ENCODE peak calls at places on chromosomes 1 and 21, in seven cellular contexts. W is tibial nerve, H is HCT116, Z is prostate gland, Y is AG04449, K is mammary epithelial cell, L is ascending aorta. D is an unnamed sample.

GRCh38 chr1:113035086-113035485 is 37.9 kb upstream of the LRIG2 start:
- DNase-seq in W (no peak), H (no peak), Z (no peak), Y (no peak), K (peak), L (no peak), D (no peak)

GRCh38 chr1:116767782-116768382 is 13.7 kb downstream of the CD2 start:
- DNase-seq in W (no peak), H (no peak), Z (no peak), Y (no peak), K (no peak), L (no peak), D (no peak)

GRCh38 chr1:177185209-177185608 is 14.5 kb downstream of the BRINP2 start:
- DNase-seq in W (no peak), H (peak), Z (no peak), Y (no peak), K (no peak), L (no peak), D (no peak)

GRCh38 chr1:26538480-26539412 is 9.2 kb downstream of the RPS6KA1 start:
- DNase-seq in W (no peak), H (peak), Z (peak), Y (no peak), K (peak), L (no peak), D (no peak)

GRCh38 chr1:18560692-18561091 is 70.0 kb upstream of the PAX7 start:
- DNase-seq in W (no peak), H (no peak), Z (no peak), Y (no peak), K (no peak), L (no peak), D (no peak)

GRCh38 chr1:185419718-185420117 is 102.7 kb upstream of the IVNS1ABP start:
- DNase-seq in W (no peak), H (no peak), Z (no peak), Y (no peak), K (no peak), L (no peak), D (no peak)

GRCh38 chr1:6614953-6615785 is 1.6 kb downstream of the PHF13 start:
- DNase-seq in W (no peak), H (no peak), Z (no peak), Y (no peak), K (no peak), L (no peak), D (no peak)

GRCh38 chr1:94418664-94419655 is 771 bp downstream of the ABCD3 start:
- DNase-seq in W (peak), H (no peak), Z (peak), Y (no peak), K (peak), L (peak), D (no peak)

GRCh38 chr1:73854527-73854926 is 343.4 kb downstream of the LRRIQ3 start:
- DNase-seq in W (no peak), H (no peak), Z (no peak), Y (no peak), K (no peak), L (no peak), D (no peak)

GRCh38 chr1:27928216-27928954 is 6.4 kb upstream of the SMPDL3B start:
- DNase-seq in W (no peak), H (no peak), Z (no peak), Y (no peak), K (no peak), L (no peak), D (no peak)

GRCh38 chr21:43627527-43627926 is 31.8 kb downstream of the HSF2BP start:
- DNase-seq in W (no peak), H (no peak), Z (no peak), Y (no peak), K (no peak), L (no peak), D (no peak)

GRCh38 chr1:45335732-45336365 is 4.1 kb upstream of the TOE1 start:
- DNase-seq in W (no peak), H (no peak), Z (no peak), Y (no peak), K (peak), L (no peak), D (no peak)

GRCh38 chr21:38970765-38971164 is 165.0 kb downstream of the ETS2 start:
- DNase-seq in W (no peak), H (no peak), Z (no peak), Y (no peak), K (no peak), L (no peak), D (no peak)

GRCh38 chr1:36321119-36321951 is 2.1 kb downstream of the EVA1B start:
- DNase-seq in W (peak), H (peak), Z (no peak), Y (no peak), K (no peak), L (no peak), D (peak)

GRCh38 chr1:99177465-99177864 is 86.8 kb upstream of the PLPPR4 start:
- DNase-seq in W (no peak), H (no peak), Z (no peak), Y (no peak), K (no peak), L (no peak), D (no peak)
- TF ChIP-seq CTCF in W (no peak), H (peak), Z (no peak), Y (no peak), K (no peak), L (no peak), D (no peak)

GRCh38 chr1:192830596-192831241 is 21.9 kb downstream of the RGS2 start:
- DNase-seq in W (no peak), H (no peak), Z (no peak), Y (no peak), K (no peak), L (no peak), D (no peak)
- H3K4me3 ChIP-seq in W (no peak), H (no peak), Z (no peak), Y (no peak), K (no peak), L (no peak), D (no peak)

DNA sequence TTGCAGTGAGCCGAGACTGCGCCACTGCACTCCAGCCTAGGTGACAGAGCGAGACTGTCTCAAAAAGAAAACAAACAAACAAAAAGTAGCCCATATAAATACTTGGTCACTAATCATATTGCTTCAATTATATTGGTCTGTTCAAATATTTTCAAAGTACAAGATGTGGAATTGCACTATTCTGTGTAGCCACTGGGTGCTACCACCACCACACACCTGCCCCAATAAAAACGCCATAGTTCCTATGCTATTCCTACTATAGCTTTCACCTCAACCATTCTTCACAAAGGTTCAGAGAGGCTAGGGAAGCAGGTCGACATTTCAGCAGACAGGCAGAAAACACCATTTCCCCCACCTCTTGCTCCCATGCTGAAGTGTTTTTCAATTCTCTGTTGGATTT is 16.7 kb downstream of the NDC1 start:
- DNase-seq in W (no peak), H (no peak), Z (no peak), Y (no peak), K (no peak), L (no peak), D (no peak)
- TF ChIP-seq CTCF in W (no peak), H (no peak), Z (no peak), Y (no peak), K (no peak), L (no peak), D (no peak)

GRCh38 chr1:178725603-178726517 is 816 bp downstream of the RALGPS2 start:
- DNase-seq in W (peak), H (peak), Z (peak), Y (peak), K (peak), L (no peak), D (peak)

GRCh38 chr1:178724734-178725602 is at the start of gene RALGPS2:
- DNase-seq in W (peak), H (no peak), Z (peak), Y (no peak), K (peak), L (no peak), D (no peak)

GRCh38 chr1:178724386-178724733 is 684 bp upstream of the RALGPS2 start:
- DNase-seq in W (no peak), H (no peak), Z (no peak), Y (no peak), K (no peak), L (no peak), D (no peak)

GRCh38 chr1:178727014-178727895 is 2.2 kb downstream of the RALGPS2 start:
- DNase-seq in W (no peak), H (no peak), Z (no peak), Y (no peak), K (peak), L (no peak), D (no peak)

GRCh38 chr1:178726545-178726944 is 1.5 kb downstream of the RALGPS2 start:
- DNase-seq in W (no peak), H (no peak), Z (no peak), Y (no peak), K (no peak), L (no peak), D (no peak)
- H3K4me3 ChIP-seq in W (peak), H (peak), Z (peak), Y (peak), K (peak), L (peak), D (peak)

GRCh38 chr1:153550398-153550758 is 1.3 kb upstream of the S100A3 start:
- DNase-seq in W (no peak), H (no peak), Z (no peak), Y (no peak), K (no peak), L (no peak), D (no peak)

GRCh38 chr1:153553691-153554608 is 4.9 kb upstream of the S100A3 start:
- DNase-seq in W (no peak), H (no peak), Z (no peak), Y (no peak), K (no peak), L (no peak), D (no peak)

GRCh38 chr1:153550827-153551512 is 1.9 kb upstream of the S100A3 start:
- DNase-seq in W (no peak), H (no peak), Z (no peak), Y (no peak), K (no peak), L (no peak), D (no peak)

GRCh38 chr1:153552335-153552734 is 3.3 kb upstream of the S100A3 start:
- DNase-seq in W (no peak), H (no peak), Z (no peak), Y (no peak), K (peak), L (no peak), D (no peak)

DNA sequence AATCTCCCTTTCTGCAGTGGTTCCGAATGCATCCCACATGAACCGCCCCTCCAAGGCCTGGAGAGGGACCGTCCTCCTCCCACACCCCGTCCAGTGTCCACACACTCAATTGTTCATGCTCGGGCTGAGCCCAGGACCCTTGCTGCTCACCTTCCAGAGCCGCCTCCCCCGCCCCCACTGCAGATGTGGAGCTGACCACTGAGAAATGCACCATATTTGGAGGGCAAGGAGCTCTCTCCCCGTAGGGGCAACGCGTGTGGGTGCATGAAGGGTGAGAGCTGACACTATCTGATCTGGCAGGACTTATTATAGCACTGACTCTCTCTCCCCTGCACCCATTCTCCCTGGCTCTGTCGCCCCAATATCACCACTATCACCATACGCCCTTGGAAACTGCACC is 4.0 kb upstream of the S100A3 start:
- DNase-seq in W (no peak), H (no peak), Z (no peak), Y (no peak), K (peak), L (no peak), D (no peak)
- TF ChIP-seq CTCF in W (no peak), H (no peak), Z (no peak), Y (no peak), K (no peak), L (no peak), D (no peak)

GRCh38 chr1:195153107-195153506 is 1455.1 kb downstream of the KCNT2 start:
- DNase-seq in W (no peak), H (no peak), Z (no peak), Y (no peak), K (no peak), L (no peak), D (no peak)
- H3K4me3 ChIP-seq in W (no peak), H (no peak), Z (no peak), Y (no peak), K (no peak), L (no peak), D (no peak)

GRCh38 chr1:46490603-46491499 is 1.2 kb downstream of the DMBX1 start:
- DNase-seq in W (no peak), H (no peak), Z (no peak), Y (no peak), K (peak), L (no peak), D (no peak)

GRCh38 chr1:46487818-46488218 is 1.8 kb upstream of the DMBX1 start:
- DNase-seq in W (no peak), H (no peak), Z (no peak), Y (no peak), K (no peak), L (no peak), D (no peak)

GRCh38 chr1:46488343-46489168 is 1.1 kb upstream of the DMBX1 start:
- DNase-seq in W (no peak), H (no peak), Z (no peak), Y (no peak), K (peak), L (no peak), D (no peak)

GRCh38 chr1:46489638-46490602 is at the start of gene DMBX1:
- DNase-seq in W (no peak), H (peak), Z (peak), Y (no peak), K (peak), L (no peak), D (no peak)

DNA sequence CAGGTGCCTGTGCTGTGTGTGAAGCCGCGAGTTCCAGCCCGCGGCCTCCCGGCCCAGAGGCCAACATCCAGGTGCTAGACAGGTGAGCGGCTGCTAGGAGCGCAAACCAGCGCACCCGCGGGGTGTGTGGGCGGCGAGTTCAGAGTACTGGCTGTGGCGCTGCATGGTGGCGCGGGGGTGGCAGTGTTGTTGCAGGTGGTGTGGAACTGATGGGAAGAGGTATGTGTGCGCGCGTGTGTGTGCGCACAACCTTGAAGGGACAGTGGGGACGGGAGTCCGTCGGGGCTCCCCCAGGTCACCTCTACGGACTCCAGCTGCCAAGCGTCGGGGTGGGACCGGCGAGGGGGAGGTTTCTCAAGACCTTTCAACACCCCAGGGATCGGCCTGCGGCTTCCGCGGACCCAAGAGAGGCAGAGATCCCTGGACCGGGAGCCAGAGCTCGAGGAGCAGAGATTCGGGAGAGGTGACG is 433 bp upstream of the DMBX1 start:
- DNase-seq in W (no peak), H (no peak), Z (no peak), Y (no peak), K (peak), L (no peak), D (no peak)
- TF ChIP-seq CTCF in W (no peak), H (no peak), Z (no peak), Y (no peak), K (no peak), L (no peak), D (no peak)

GRCh38 chr1:110083453-110084225 is 13.2 kb upstream of the ALX3 start:
- DNase-seq in W (no peak), H (no peak), Z (no peak), Y (no peak), K (no peak), L (no peak), D (no peak)
- H3K4me3 ChIP-seq in W (peak), H (no peak), Z (peak), Y (no peak), K (no peak), L (peak), D (no peak)

D was measured in HFF-Myc.